ENCODE peak calls at places on chromosomes 2 and 18, in ten cellular contexts. U is lung, I is prostate gland, N is tibial artery, Q is adrenal gland, B is stomach, H is right lobe of liver, X is IMR-90, V is endothelial cell of umbilical vein, S is testis. J is an unnamed sample.
A peak's percentile ranks its signal among the peaks of the same experiment; 100 is the strongest.

GRCh38 chr2:238864207-238865014 is 16.5 kb downstream of the TWIST2 start:
- DNase-seq in X (peak; percentile 99), H (peak; percentile 66), U (peak; percentile 89), V (peak; percentile 96), I (peak; percentile 87), N (peak; percentile 95), B (peak; percentile 92), Q (peak; percentile 95), S (peak; percentile 80), J (peak; percentile 98)

GRCh38 chr2:64622443-64623231 is 31.1 kb downstream of the SERTAD2 start:
- DNase-seq in U (no peak), I (no peak), Q (peak; percentile 22), N (no peak), X (no peak), S (peak; percentile 43), B (peak; percentile 17), H (no peak), V (no peak), J (peak; percentile 40)

GRCh38 chr2:48175254-48175653 is 269.0 kb upstream of the FBXO11 start:
- DNase-seq in X (peak; percentile 70), V (no peak), N (no peak), S (no peak), Q (no peak), I (no peak), B (no peak), U (no peak), H (no peak), J (peak; percentile 66)

GRCh38 chr2:54042908-54043620 is 72.3 kb upstream of the PSME4 start:
- DNase-seq in B (no peak), U (no peak), I (no peak), V (no peak), X (no peak), S (no peak), H (no peak), Q (no peak), N (no peak), J (no peak)

GRCh38 chr2:233349005-233349998 is 5.0 kb upstream of the DGKD start:
- DNase-seq in U (no peak), X (peak; percentile 19), I (no peak), B (peak; percentile 48), S (peak; percentile 55), N (no peak), H (peak; percentile 86), Q (peak; percentile 31), V (peak; percentile 45), J (no peak)

GRCh38 chr2:181787310-181788048 is 104.1 kb upstream of the ITPRID2 start:
- DNase-seq in Q (no peak), S (no peak), V (peak; percentile 46), N (no peak), B (no peak), X (no peak), H (no peak), U (no peak), I (no peak), J (no peak)

GRCh38 chr2:19419211-19419880 is 60.9 kb upstream of the OSR1 start:
- DNase-seq in H (no peak), S (no peak), I (no peak), X (no peak), Q (no peak), U (no peak), V (no peak), B (no peak), N (no peak), J (no peak)

GRCh38 chr18:67805261-67805660 is 288.7 kb upstream of the DSEL start:
- DNase-seq in H (no peak), I (no peak), S (no peak), U (no peak), N (no peak), B (no peak), V (no peak), Q (no peak), X (no peak), J (no peak)

GRCh38 chr18:63079114-63079513 is 240.5 kb downstream of the BCL2 start:
- DNase-seq in S (no peak), X (no peak), V (no peak), H (no peak), N (no peak), I (no peak), Q (no peak), U (no peak), B (no peak), J (no peak)

GRCh38 chr2:148876589-148877402 is 1.8 kb downstream of the KIF5C start:
- DNase-seq in H (peak; percentile 64), I (peak; percentile 78), V (no peak), U (no peak), Q (peak; percentile 39), B (peak; percentile 27), S (peak; percentile 92), N (peak; percentile 66), X (no peak), J (peak; percentile 28)

GRCh38 chr2:149679286-149679685 is 91.7 kb upstream of the MMADHC start:
- DNase-seq in X (peak; percentile 67), U (no peak), I (no peak), V (no peak), B (no peak), N (no peak), H (no peak), Q (no peak), S (no peak), J (peak; percentile 67)

GRCh38 chr2:228697456-228697855 is 516.0 kb upstream of the SPHKAP start:
- DNase-seq in I (no peak), V (no peak), U (no peak), H (no peak), N (no peak), B (no peak), Q (no peak), S (no peak), X (no peak), J (no peak)

GRCh38 chr2:228698963-228699362 is 517.5 kb upstream of the SPHKAP start:
- DNase-seq in H (no peak), B (no peak), N (no peak), S (no peak), U (no peak), X (no peak), Q (no peak), I (no peak), V (no peak), J (no peak)

GRCh38 chr2:228699888-228700287 is 518.4 kb upstream of the SPHKAP start:
- DNase-seq in N (no peak), V (no peak), H (no peak), I (no peak), U (no peak), B (no peak), X (no peak), S (no peak), Q (no peak), J (no peak)

GRCh38 chr2:228700638-228701037 is 519.2 kb upstream of the SPHKAP start:
- DNase-seq in U (no peak), H (no peak), N (no peak), B (no peak), Q (no peak), X (peak; percentile 51), S (no peak), I (no peak), V (no peak), J (no peak)

DNA sequence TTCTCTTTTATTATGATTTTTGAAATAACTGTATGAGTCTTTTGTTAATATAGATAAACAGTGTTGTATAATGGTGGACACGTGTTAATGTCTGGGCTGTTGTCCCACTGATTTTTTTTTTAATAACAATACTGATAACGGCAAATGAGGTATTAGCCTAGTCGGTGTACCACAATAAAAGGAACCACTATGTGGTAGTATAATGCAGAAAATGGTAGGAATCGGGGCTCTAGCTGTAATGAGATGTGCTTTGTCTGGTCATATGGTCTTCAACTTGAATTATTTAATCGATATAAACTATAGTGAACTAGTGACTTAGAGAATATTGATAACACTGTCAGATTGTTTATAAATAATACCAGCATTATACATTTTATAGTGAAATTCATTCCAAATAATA is 517.9 kb upstream of the SPHKAP start:
- DNase-seq in N (no peak), H (no peak), I (no peak), S (no peak), V (no peak), U (no peak), X (peak; percentile 6), B (no peak), Q (no peak), J (no peak)
- TF ChIP-seq CTCF in N (peak; percentile 16), H (no peak), I (no peak), S (no peak), V (no peak), U (no peak), X (no peak), B (no peak), Q (peak; percentile 52), J (peak; percentile 41)

DNA sequence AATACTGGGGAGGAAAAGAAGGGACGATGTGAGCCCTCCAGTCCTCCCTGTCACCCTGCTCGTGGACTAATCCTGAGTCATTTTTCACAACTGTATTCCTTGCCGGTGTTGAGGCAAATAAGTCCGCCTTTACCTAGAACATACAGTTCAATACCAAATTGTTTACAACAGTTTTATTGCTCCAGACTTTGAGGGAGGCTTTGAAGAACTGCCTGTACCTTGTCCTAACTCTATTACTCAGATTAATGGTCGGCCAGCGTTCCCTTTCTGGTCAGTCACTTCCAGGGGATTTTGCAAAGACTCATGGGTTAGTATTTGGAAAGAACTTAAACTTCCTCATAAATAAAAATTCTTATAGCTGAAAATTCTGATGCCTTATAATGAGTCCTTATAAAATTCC is 85.2 kb upstream of the ZNF532 start:
- DNase-seq in S (no peak), U (no peak), H (no peak), N (no peak), Q (no peak), I (peak; percentile 63), B (no peak), X (no peak), V (no peak), J (no peak)
- H3K27ac ChIP-seq in S (no peak overlapping the region), U (no peak overlapping the region), H (no peak overlapping the region), N (no peak overlapping the region), Q (no peak overlapping the region), I (peak overlapping the region; percentile 86), B (no peak overlapping the region), X (no peak overlapping the region), V (no peak overlapping the region), J (no peak overlapping the region)

DNA sequence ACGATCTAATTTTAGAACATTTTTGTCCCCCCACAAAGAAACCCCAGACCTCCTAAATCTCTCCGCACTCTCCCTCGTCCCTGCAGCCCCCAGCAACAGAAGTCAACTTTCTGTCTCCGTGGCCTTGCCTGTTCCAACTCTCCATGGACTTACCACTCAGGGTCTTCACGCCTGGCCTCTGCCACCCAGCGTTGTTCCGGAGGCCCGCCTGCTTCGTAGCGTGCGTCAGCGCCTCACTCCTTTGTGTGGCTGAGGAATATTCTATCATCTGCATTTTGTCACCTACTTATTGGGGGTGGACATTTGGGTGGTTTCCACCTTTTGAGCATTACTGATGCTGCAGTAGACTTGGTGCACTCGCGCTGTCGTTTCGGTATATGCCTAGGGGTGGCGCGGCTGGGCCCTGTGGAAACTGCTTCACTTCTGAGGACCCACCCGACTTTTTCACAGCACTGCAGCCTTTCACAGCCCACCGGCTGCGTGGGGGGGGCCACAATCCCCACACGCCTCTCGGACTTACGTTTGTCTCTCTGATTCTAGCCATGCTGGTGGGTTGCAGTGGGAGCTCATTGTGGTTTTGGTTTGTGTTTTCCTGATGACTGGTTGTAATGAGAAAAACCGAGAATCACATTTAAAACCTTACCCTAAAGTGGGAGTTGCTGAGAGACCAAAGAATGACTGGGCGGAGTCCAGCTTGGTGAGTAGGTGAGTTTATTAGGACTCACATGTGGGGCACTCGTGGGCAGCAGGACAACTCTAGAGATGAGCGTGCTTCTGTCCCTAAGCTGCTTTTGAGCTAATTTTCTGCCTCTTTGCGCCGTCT is 1.4 kb upstream of the HSBP1L1 start:
- DNase-seq in N (no peak), U (no peak), V (no peak), B (no peak), H (no peak), I (no peak), X (no peak), Q (no peak), S (no peak), J (no peak)
- TF ChIP-seq CTCF in N (no peak), U (no peak), V (no peak), B (no peak), H (no peak), I (no peak), X (no peak), Q (no peak), S (no peak), J (no peak)

GRCh38 chr18:77100751-77101355 is 31.7 kb downstream of the MBP start:
- DNase-seq in Q (no peak), V (peak; percentile 13), U (no peak), I (no peak), S (no peak), H (no peak), N (no peak), B (no peak), X (no peak), J (no peak)
- H3K27ac ChIP-seq in Q (peak overlapping the region; percentile 23), V (peak overlapping the region; percentile 96), U (peak overlapping the region; percentile 78), I (peak overlapping the region; percentile 60), S (peak overlapping the region; percentile 85), H (peak overlapping the region; percentile 65), N (peak overlapping the region; percentile 64), B (peak overlapping the region; percentile 82), X (peak overlapping the region; percentile 81), J (no peak overlapping the region)

J was measured in cardiac muscle cell.